ENCODE peak calls at places on chromosomes 16 and 17, in five cellular contexts. P is AG08395, O is H9, J is ELR, V is HTR-8/SVneo. I is an unnamed sample.

GRCh38 chr17:15121426-15121825 is 143.7 kb downstream of the PMP22 start:
- DNase-seq in O (no peak), P (peak; percentile 29), J (no peak), V (no peak), I (no peak)

GRCh38 chr17:28406478-28406824 is 439 bp upstream of the SLC46A1 start:
- DNase-seq in O (peak; percentile 70), J (peak; percentile 21), P (no peak), V (no peak), I (no peak)

GRCh38 chr16:30382398-30383015 is at the start of gene SEPTIN1:
- DNase-seq in J (no peak), O (no peak), V (no peak), P (no peak), I (no peak)

GRCh38 chr17:43906951-43907424 is 348 bp downstream of the MPP2 start:
- DNase-seq in V (no peak), O (peak; percentile 53), P (no peak), J (no peak), I (no peak)

GRCh38 chr17:48254896-48255295 is 147.3 kb downstream of the SNX11 start:
- DNase-seq in O (no peak), V (no peak), P (peak; percentile 9), J (peak; percentile 52), I (no peak)

GRCh38 chr17:40062347-40063033 is at the start of gene THRA:
- DNase-seq in O (peak; percentile 78), J (peak; percentile 67), V (no peak), P (peak; percentile 75), I (peak; percentile 66)

GRCh38 chr16:56866955-56867830 is 2.2 kb downstream of the SLC12A3 start:
- DNase-seq in P (peak; percentile 70), J (peak; percentile 79), V (peak; percentile 72), O (no peak), I (peak; percentile 80)

GRCh38 chr17:83173180-83173996 is 94.0 kb downstream of the METRNL start:
- DNase-seq in O (peak; percentile 30), P (no peak), V (no peak), J (no peak), I (no peak)

GRCh38 chr17:63444457-63444856 is 1.6 kb downstream of the CYB561 start:
- DNase-seq in J (no peak), O (no peak), V (no peak), P (no peak), I (no peak)

GRCh38 chr16:27634781-27635180 is 84.8 kb downstream of the KATNIP start:
- DNase-seq in V (no peak), J (no peak), P (no peak), O (no peak), I (no peak)

GRCh38 chr16:83441523-83441922 is 366.3 kb upstream of the HSBP1 start:
- DNase-seq in J (peak; percentile 47), V (peak; percentile 31), O (no peak), P (peak; percentile 30), I (no peak)

GRCh38 chr17:81914103-81914850 is 3.1 kb upstream of the PCYT2 start:
- DNase-seq in P (no peak), O (no peak), V (no peak), J (no peak), I (no peak)

GRCh38 chr17:73232587-73233373 is 28.9 kb downstream of the CPSF4L start:
- DNase-seq in O (no peak), P (peak; percentile 44), V (peak; percentile 51), J (peak; percentile 63), I (peak; percentile 63)

GRCh38 chr17:65683428-65683827 is 122.0 kb upstream of the AXIN2 start:
- DNase-seq in V (no peak), O (peak; percentile 39), J (no peak), P (no peak), I (no peak)

GRCh38 chr17:74427763-74428153 is 4.1 kb upstream of the GPRC5C start:
- DNase-seq in P (no peak), O (no peak), V (no peak), J (no peak), I (no peak)

GRCh38 chr17:50361561-50362480 is 11.2 kb downstream of the MRPL27 start:
- DNase-seq in J (peak; percentile 74), P (peak; percentile 88), O (peak; percentile 83), V (peak; percentile 89), I (peak; percentile 74)

GRCh38 chr16:4261557-4262172 is 11.2 kb downstream of the TFAP4 start:
- DNase-seq in V (peak; percentile 36), O (peak; percentile 92), P (peak; percentile 29), J (peak; percentile 45), I (peak; percentile 42)

GRCh38 chr16:67758006-67758405 is 38.9 kb upstream of the GFOD2 start:
- DNase-seq in O (no peak), J (no peak), P (no peak), V (no peak), I (no peak)

GRCh38 chr16:74465851-74466685 is 44.8 kb upstream of the CLEC18B start:
- DNase-seq in V (no peak), P (no peak), J (no peak), O (no peak), I (no peak)

GRCh38 chr16:12976936-12977335 is 75.5 kb downstream of the SHISA9 start:
- DNase-seq in P (no peak), O (no peak), J (no peak), V (no peak), I (no peak)

GRCh38 chr17:39099686-39100293 is 51.6 kb downstream of the PLXDC1 start:
- DNase-seq in P (peak; percentile 28), J (no peak), O (no peak), V (no peak), I (peak; percentile 39)

GRCh38 chr17:307741-308507 is 44.7 kb downstream of the RPH3AL start:
- DNase-seq in O (no peak), J (no peak), P (peak; percentile 30), V (no peak), I (no peak)

GRCh38 chr16:89320717-89321501 is 103.4 kb downstream of the ZNF778 start:
- DNase-seq in J (peak; percentile 56), P (peak; percentile 20), V (no peak), O (peak; percentile 75), I (peak; percentile 47)

GRCh38 chr17:78725448-78726021 is 56.5 kb downstream of the CYTH1 start:
- DNase-seq in O (no peak), V (no peak), P (no peak), J (no peak), I (no peak)

I was measured in cardiac muscle cell.